ENCODE peak calls at places on chromosomes 4 and X, in four cellular contexts. S is K562, E is A549, Q is HepG2. F is an unnamed sample.

GRCh38 chrX:39759526-39760224 is 338.1 kb downstream of the BCOR start:
- DNase-seq in S (no peak), E (peak), Q (no peak), F (peak)

GRCh38 chr4:134470544-134470943 is 269.0 kb upstream of the PABPC4L start:
- DNase-seq in S (no peak), E (no peak), Q (peak), F (peak)

GRCh38 chr4:122765702-122766352 is 33.3 kb downstream of the BBS12 start:
- DNase-seq in S (peak), E (no peak), Q (no peak), F (no peak)

GRCh38 chrX:97747346-97747745 is 863.6 kb downstream of the RPA4 start:
- DNase-seq in S (no peak), E (no peak), Q (no peak), F (no peak)

GRCh38 chrX:12970691-12971202 is 4.2 kb upstream of the TMSB4X start:
- DNase-seq in S (peak), E (no peak), Q (peak), F (peak)

GRCh38 chr4:163707873-163708272 is 213.4 kb downstream of the TMA16 start:
- DNase-seq in S (no peak), E (no peak), Q (no peak), F (peak)

GRCh38 chrX:69285401-69285871 is 120.2 kb upstream of the PJA1 start:
- DNase-seq in S (no peak), E (no peak), Q (no peak), F (no peak)

GRCh38 chr4:142435599-142436235 is 410.4 kb downstream of the INPP4B start:
- DNase-seq in S (no peak), E (no peak), Q (no peak), F (peak)

GRCh38 chr4:173834151-173834550 is 304.1 kb upstream of the HAND2 start:
- DNase-seq in S (peak), E (peak), Q (no peak), F (no peak)

GRCh38 chrX:154417157-154417556 is 5.8 kb downstream of the TAFAZZIN start:
- DNase-seq in S (no peak), E (no peak), Q (no peak), F (no peak)

GRCh38 chr4:154076921-154077320 is 288.0 kb upstream of the SFRP2 start:
- DNase-seq in S (no peak), E (no peak), Q (no peak), F (no peak)

GRCh38 chr4:7210818-7211217 is 18.5 kb downstream of the SORCS2 start:
- DNase-seq in S (no peak), E (no peak), Q (no peak), F (no peak)

GRCh38 chrX:16838202-16839066 is 31.7 kb downstream of the RBBP7 start:
- DNase-seq in S (no peak), E (no peak), Q (no peak), F (no peak)

GRCh38 chr4:1842993-1843448 is 12.9 kb downstream of the LETM1 start:
- DNase-seq in S (no peak), E (no peak), Q (no peak), F (no peak)

GRCh38 chr4:75302648-75303047 is 211.6 kb downstream of the RCHY1 start:
- DNase-seq in S (no peak), E (no peak), Q (no peak), F (no peak)

GRCh38 chrX:119427024-119427794 is 28.1 kb downstream of the SLC25A43 start:
- DNase-seq in S (peak), E (no peak), Q (no peak), F (no peak)

GRCh38 chrX:7062276-7062675 is 85.2 kb upstream of the STS start:
- DNase-seq in S (no peak), E (no peak), Q (no peak), F (no peak)

GRCh38 chrX:119505945-119506344 is 37.7 kb downstream of the SLC25A5 start:
- DNase-seq in S (no peak), E (no peak), Q (peak), F (no peak)

GRCh38 chrX:105315301-105315700 is 94.8 kb upstream of the TEX13A start:
- DNase-seq in S (no peak), E (no peak), Q (no peak), F (no peak)

GRCh38 chr4:37615059-37615719 is 71.0 kb downstream of the RELL1 start:
- DNase-seq in S (no peak), E (no peak), Q (no peak), F (no peak)

GRCh38 chrX:17580529-17581155 is 156.7 kb upstream of the SCML1 start:
- DNase-seq in S (no peak), E (no peak), Q (no peak), F (no peak)

GRCh38 chrX:108304210-108304609 is 134.0 kb downstream of the COL4A6 start:
- DNase-seq in S (peak), E (no peak), Q (no peak), F (no peak)

GRCh38 chr4:183840311-183840710 is 64.8 kb upstream of the STOX2 start:
- DNase-seq in S (peak), E (peak), Q (peak), F (peak)

GRCh38 chr4:81620442-81620841 is 148.7 kb upstream of the RASGEF1B start:
- DNase-seq in S (no peak), E (no peak), Q (no peak), F (no peak)

GRCh38 chr4:106585920-106586349 is 217.4 kb upstream of the GIMD1 start:
- DNase-seq in S (no peak), E (no peak), Q (no peak), F (no peak)

GRCh38 chr4:109414938-109415337 is 18.7 kb upstream of the SEC24B start:
- DNase-seq in S (no peak), E (no peak), Q (no peak), F (no peak)

GRCh38 chr4:15918484-15919129 is 19.9 kb downstream of the FGFBP1 start:
- DNase-seq in S (no peak), E (no peak), Q (no peak), F (no peak)

GRCh38 chr4:123304151-123305021 is 92.2 kb upstream of the SPRY1 start:
- DNase-seq in S (no peak), E (no peak), Q (no peak), F (peak)

GRCh38 chrX:45200741-45201234 is at the start of gene DIPK2B:
- DNase-seq in S (no peak), E (no peak), Q (no peak), F (no peak)

GRCh38 chrX:96140796-96141195 is 543.8 kb upstream of the DIAPH2 start:
- DNase-seq in S (no peak), E (no peak), Q (no peak), F (no peak)

GRCh38 chr4:23039813-23040212 is 347.1 kb downstream of the GBA3 start:
- DNase-seq in S (no peak), E (no peak), Q (no peak), F (no peak)

GRCh38 chr4:89657931-89658700 is 178.8 kb downstream of the SNCA start:
- DNase-seq in S (no peak), E (no peak), Q (peak), F (no peak)

GRCh38 chr4:69383281-69383680 is 103.0 kb downstream of the UGT2B28 start:
- DNase-seq in S (no peak), E (no peak), Q (no peak), F (no peak)

GRCh38 chrX:74232859-74233258 is 71.1 kb upstream of the ZCCHC13 start:
- DNase-seq in S (no peak), E (no peak), Q (peak), F (no peak)

GRCh38 chr4:20318011-20318898 is 66.5 kb downstream of the SLIT2 start:
- DNase-seq in S (no peak), E (no peak), Q (no peak), F (no peak)

DNA sequence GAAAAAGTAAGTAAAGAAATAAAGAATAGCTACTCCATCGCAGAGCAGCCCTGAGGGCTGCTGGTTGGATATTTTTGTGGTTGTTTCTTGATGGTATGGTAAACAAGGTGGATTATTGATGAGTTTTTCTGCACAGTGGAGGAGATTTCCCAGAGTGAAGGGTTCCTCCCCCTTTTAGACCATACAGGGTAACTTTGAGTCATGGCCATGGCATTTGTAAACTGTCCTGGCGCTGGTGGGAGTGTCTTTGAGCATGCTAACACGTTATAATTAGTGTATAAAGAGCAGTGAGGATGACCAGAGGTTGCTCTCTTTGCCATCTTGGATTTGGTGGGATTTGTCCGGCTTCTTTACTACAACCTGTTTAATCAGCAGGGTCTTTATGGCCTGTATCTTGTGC is 128.2 kb downstream of the ASMT start:
- DNase-seq in S (no peak), E (no peak), Q (no peak), F (no peak)
- TF ChIP-seq NR3C1 in S (no peak), E (no peak), Q (no peak), F (no peak)

GRCh38 chr4:170853422-170854021 is 763.8 kb upstream of the AADAT start:
- DNase-seq in S (peak), E (no peak), Q (peak), F (peak)
- TF ChIP-seq NR3C1 in S (no peak), E (no peak), Q (no peak), F (no peak)

GRCh38 chr4:25178838-25179261 is 18.6 kb upstream of the SEPSECS start:
- DNase-seq in S (no peak), E (no peak), Q (peak), F (no peak)
- TF ChIP-seq NR3C1 in S (no peak), E (no peak), Q (no peak), F (no peak)

GRCh38 chrX:110852180-110852579 is 56.6 kb upstream of the CHRDL1 start:
- DNase-seq in S (peak), E (peak), Q (no peak), F (peak)
- TF ChIP-seq NR3C1 in S (no peak), E (no peak), Q (no peak), F (no peak)

GRCh38 chrX:101411984-101412383 is 4.0 kb downstream of the HNRNPH2 start:
- DNase-seq in S (no peak), E (no peak), Q (no peak), F (no peak)

GRCh38 chrX:101407748-101408529 is at the start of the genes GLA and HNRNPH2:
- DNase-seq in S (peak), E (peak), Q (peak), F (peak)

GRCh38 chrX:101409043-101409442 is 1.0 kb downstream of the HNRNPH2 start:
- DNase-seq in S (no peak), E (no peak), Q (no peak), F (no peak)

GRCh38 chrX:101408530-101408836 is 461 bp downstream of the HNRNPH2 start:
- DNase-seq in S (no peak), E (no peak), Q (no peak), F (no peak)

GRCh38 chrX:101410461-101410860 is 2.4 kb downstream of the HNRNPH2 start:
- DNase-seq in S (no peak), E (no peak), Q (no peak), F (no peak)
- TF ChIP-seq NR3C1 in S (no peak), E (no peak), Q (no peak), F (no peak)

DNA sequence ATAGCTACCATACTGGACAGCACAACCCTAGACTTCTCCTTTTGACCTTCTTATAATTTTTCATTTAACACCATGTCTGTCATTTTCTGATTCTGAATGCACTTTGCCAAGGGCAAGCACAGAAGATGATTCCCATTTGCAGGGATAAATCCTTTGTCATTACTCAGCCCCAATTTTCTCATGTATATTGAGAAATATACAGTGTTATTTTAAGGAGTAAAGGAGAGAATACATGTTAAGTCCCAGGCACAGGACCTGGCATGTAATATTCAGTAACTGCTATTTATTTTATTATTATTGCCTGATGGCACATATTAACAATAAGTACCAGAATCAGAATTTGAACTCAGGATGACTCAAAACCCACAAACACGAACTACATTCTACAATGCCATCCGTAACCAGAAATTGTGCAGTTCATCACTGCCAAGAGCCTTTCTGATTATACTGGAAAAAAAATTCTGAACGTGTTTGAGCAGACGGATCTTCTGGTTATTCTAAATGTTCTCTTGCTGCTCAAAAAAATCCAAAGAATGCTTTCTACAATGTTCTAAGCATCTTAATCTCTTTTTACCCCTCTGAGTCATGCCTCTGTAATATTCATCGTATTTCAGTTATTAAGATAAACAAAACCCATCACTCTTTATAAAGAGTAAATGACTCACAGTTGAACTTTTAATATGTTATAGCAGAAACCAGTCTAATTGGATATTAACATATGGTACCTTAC is 170.0 kb downstream of the MID1 start:
- DNase-seq in S (no peak), E (no peak), Q (no peak), F (no peak)
- TF ChIP-seq NR3C1 in S (no peak), E (no peak), Q (no peak), F (no peak)

GRCh38 chrX:136198678-136199243 is 51.4 kb downstream of the FHL1 start:
- DNase-seq in S (no peak), E (no peak), Q (no peak), F (no peak)
- TF ChIP-seq NR3C1 in S (no peak), E (no peak), Q (no peak), F (no peak)

F was measured in WTC11.